ENCODE peak calls at places on chromosome 2, in six cellular contexts. M, Q, N, S, X and G are unnamed samples.
A peak's percentile ranks its signal among the peaks of the same experiment; 100 is the strongest.

GRCh38 chr2:129872438-129872837 is 107.0 kb upstream of the RAB6C start:
- DNase-seq in M (no peak), N (no peak), S (no peak), X (no peak), Q (no peak), G (no peak)

GRCh38 chr2:152247337-152247695 is 71.8 kb upstream of the STAM2 start:
- DNase-seq in N (no peak), S (no peak), Q (no peak), X (no peak), M (peak; percentile 69), G (no peak)

GRCh38 chr2:72973566-72974435 is 56.5 kb downstream of the EMX1 start:
- DNase-seq in S (peak; percentile 57), Q (peak; percentile 41), N (peak; percentile 73), M (peak; percentile 27), X (peak; percentile 89), G (peak; percentile 44)

GRCh38 chr2:77484026-77484425 is 38.1 kb downstream of the LRRTM4 start:
- DNase-seq in Q (no peak), N (no peak), M (peak; percentile 1), X (no peak), S (no peak), G (no peak)

GRCh38 chr2:187208199-187208785 is 239.8 kb downstream of the CALCRL start:
- DNase-seq in S (no peak), N (no peak), Q (no peak), X (no peak), M (no peak), G (no peak)

GRCh38 chr2:45712538-45712937 is 61.1 kb downstream of the PRKCE start:
- DNase-seq in S (no peak), Q (peak; percentile 66), N (no peak), X (no peak), M (no peak), G (no peak)

GRCh38 chr2:172734711-172735645 is 667 bp upstream of the RAPGEF4 start:
- DNase-seq in X (peak; percentile 20), M (no peak), Q (no peak), N (no peak), S (no peak), G (no peak)

GRCh38 chr2:58521803-58522602 is 280.9 kb upstream of the FANCL start:
- DNase-seq in X (no peak), M (peak; percentile 72), S (no peak), Q (no peak), N (no peak), G (no peak)

GRCh38 chr2:169711751-169712509 is 17.7 kb downstream of the PHOSPHO2 start:
- DNase-seq in M (no peak), N (no peak), S (peak; percentile 54), Q (no peak), X (no peak), G (no peak)

GRCh38 chr2:182587831-182588230 is 128.2 kb upstream of the DNAJC10 start:
- DNase-seq in N (peak; percentile 93), X (no peak), Q (peak; percentile 42), S (no peak), M (peak; percentile 98), G (no peak)

GRCh38 chr2:200406379-200406778 is 99.9 kb downstream of the SPATS2L start:
- DNase-seq in S (no peak), X (no peak), M (peak; percentile 47), N (peak; percentile 33), Q (no peak), G (no peak)

GRCh38 chr2:20307311-20307710 is 43.3 kb downstream of the PUM2 start:
- DNase-seq in S (no peak), Q (no peak), X (no peak), M (no peak), N (no peak), G (no peak)

GRCh38 chr2:143668236-143668635 is 539.0 kb downstream of the ARHGAP15 start:
- DNase-seq in Q (no peak), N (no peak), M (no peak), X (no peak), S (no peak), G (no peak)

GRCh38 chr2:181281206-181281832 is 175.9 kb upstream of the ITGA4 start:
- DNase-seq in S (no peak), Q (no peak), M (peak; percentile 54), N (no peak), X (no peak), G (no peak)

GRCh38 chr2:120914839-120915521 is 179.3 kb downstream of the GLI2 start:
- DNase-seq in X (peak; percentile 51), S (no peak), M (peak; percentile 95), Q (peak; percentile 46), N (peak; percentile 87), G (no peak)

GRCh38 chr2:182594286-182594685 is 121.8 kb upstream of the DNAJC10 start:
- DNase-seq in X (no peak), Q (peak; percentile 46), N (peak; percentile 52), M (peak; percentile 67), S (no peak), G (no peak)

GRCh38 chr2:15159751-15160177 is 401.4 kb downstream of the NBAS start:
- DNase-seq in S (no peak), Q (no peak), M (peak; percentile 63), X (no peak), N (peak; percentile 79), G (no peak)

GRCh38 chr2:228728961-228729360 is 542.1 kb downstream of the PID1 start:
- DNase-seq in X (no peak), Q (no peak), N (peak; percentile 13), M (peak; percentile 50), S (no peak), G (no peak)

GRCh38 chr2:155377178-155377780 is 678.8 kb downstream of the KCNJ3 start:
- DNase-seq in M (peak; percentile 30), Q (no peak), S (no peak), X (no peak), N (peak; percentile 59), G (no peak)

GRCh38 chr2:148530350-148530749 is 114.2 kb upstream of the EPC2 start:
- DNase-seq in M (no peak), S (no peak), Q (no peak), X (no peak), N (no peak), G (no peak)

GRCh38 chr2:240958366-240959213 is 39.8 kb upstream of the SNED1 start:
- DNase-seq in S (peak; percentile 43), X (no peak), Q (no peak), N (no peak), M (no peak), G (peak; percentile 5)

GRCh38 chr2:30912056-30912455 is 104.8 kb upstream of the CAPN13 start:
- DNase-seq in X (no peak), N (no peak), M (no peak), Q (no peak), S (no peak), G (no peak)

GRCh38 chr2:309148-309969 is 21.5 kb upstream of the ALKAL2 start:
- DNase-seq in S (no peak), Q (no peak), X (no peak), N (peak; percentile 36), M (peak; percentile 20), G (no peak)

GRCh38 chr2:98464772-98465310 is 20.2 kb downstream of the INPP4A start:
- DNase-seq in N (no peak), S (no peak), Q (no peak), X (no peak), M (no peak), G (no peak)

GRCh38 chr2:71226391-71226964 is 425 bp downstream of the PAIP2B start:
- DNase-seq in S (peak; percentile 54), M (no peak), X (no peak), N (no peak), Q (no peak), G (peak; percentile 52)
- TF ChIP-seq CTCF in S (peak; percentile 5), M (no peak), X (peak; percentile 29), N (no peak), Q (peak; percentile 17), G (peak; percentile 26)

GRCh38 chr2:36584148-36584794 is 13.7 kb downstream of the FEZ2 start:
- DNase-seq in X (no peak), S (no peak), M (no peak), N (no peak), Q (no peak), G (no peak)

GRCh38 chr2:36589230-36589630 is 8.7 kb downstream of the FEZ2 start:
- DNase-seq in M (no peak), Q (no peak), X (no peak), N (no peak), S (no peak), G (no peak)

GRCh38 chr2:36587091-36587490 is 10.9 kb downstream of the FEZ2 start:
- DNase-seq in Q (no peak), N (no peak), X (no peak), S (no peak), M (no peak), G (no peak)

GRCh38 chr2:36587556-36587955 is 10.4 kb downstream of the FEZ2 start:
- DNase-seq in N (no peak), Q (no peak), X (no peak), S (no peak), M (no peak), G (no peak)

DNA sequence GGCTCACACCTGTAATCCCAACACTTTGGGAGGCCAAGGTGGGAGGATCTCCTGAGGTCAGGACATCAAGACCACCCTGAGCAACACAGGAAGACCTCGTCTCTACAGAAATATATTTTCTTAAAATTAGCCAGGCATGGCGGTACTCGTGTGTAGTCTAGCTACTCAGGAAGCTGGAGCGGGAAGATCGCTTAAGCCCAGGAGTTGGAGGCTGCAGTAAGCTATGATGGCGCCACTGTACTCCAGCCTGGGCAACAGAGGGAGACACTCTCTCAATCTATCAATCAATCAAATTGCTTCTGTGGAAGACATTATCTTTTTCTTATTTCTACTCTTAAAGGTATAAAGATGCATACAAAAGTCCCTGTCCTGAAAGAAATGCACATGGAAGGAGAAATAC is 11.3 kb downstream of the FEZ2 start:
- DNase-seq in X (no peak), M (no peak), Q (no peak), N (no peak), S (no peak), G (no peak)
- TF ChIP-seq CTCF in X (no peak), M (no peak), Q (no peak), N (no peak), S (no peak), G (no peak)

DNA sequence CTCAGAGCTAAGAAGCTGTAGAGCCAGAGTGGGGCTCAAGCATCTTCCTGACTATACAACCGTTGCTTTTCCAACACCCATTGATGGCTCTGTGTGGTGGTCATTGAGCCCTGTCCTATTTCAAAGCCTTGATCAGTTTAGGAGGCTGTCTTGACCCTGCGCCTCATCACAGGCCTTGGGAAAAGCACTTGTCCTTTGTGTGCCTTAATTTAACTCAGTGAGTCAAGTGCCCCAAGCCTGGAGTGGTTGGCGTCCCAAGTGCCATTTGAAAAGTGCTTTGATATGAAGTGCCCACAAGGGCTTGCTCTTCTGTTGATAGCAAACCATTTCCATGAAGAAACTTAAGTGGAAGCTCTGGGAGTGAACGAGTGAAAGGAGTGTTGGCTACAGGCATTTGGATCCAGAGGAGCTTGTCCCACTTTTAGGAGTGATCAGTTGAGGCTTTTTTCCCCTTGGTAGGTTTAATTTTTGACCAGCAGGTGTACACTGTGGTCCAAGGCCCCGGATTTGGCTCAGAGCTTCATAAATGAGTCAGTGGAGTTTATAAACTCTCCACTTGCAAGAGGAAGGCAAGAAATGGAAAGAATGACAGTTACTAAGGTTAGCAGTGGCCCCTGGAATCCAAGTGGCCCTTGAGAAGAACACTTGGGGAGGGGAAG is 50.3 kb downstream of the ACTR2 start:
- DNase-seq in X (no peak), Q (no peak), N (peak; percentile 50), S (no peak), M (peak; percentile 70), G (no peak)
- TF ChIP-seq CTCF in X (no peak), Q (no peak), N (peak; percentile 27), S (no peak), M (no peak), G (no peak)

DNA sequence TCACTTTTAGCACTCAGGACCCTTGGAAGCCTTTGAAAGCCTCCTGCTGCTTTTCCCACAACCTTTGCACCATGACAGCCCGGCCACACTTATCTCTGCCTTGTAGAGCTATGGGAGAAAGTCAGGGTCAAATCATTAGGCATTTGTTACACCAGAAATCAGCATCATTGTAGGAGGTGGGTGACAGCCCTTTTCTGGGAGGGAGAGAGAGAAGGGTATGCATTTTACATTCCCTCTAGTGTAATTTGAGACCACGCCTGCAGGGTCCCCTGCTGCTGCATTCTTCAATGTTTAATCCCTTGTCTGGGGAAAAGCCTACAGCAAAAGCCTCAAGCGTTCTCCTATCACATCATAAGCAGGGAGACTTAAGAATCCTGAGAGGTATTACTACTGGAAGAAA is 766.8 kb upstream of the FAM98A start:
- DNase-seq in Q (no peak), M (no peak), S (no peak), N (peak; percentile 5), X (no peak), G (no peak)
- TF ChIP-seq CTCF in Q (no peak), M (no peak), S (no peak), N (no peak), X (no peak), G (peak; percentile 35)